ENCODE peak calls at places on chromosomes 3 and 15, in five cellular contexts. K is lung; S is substantia nigra; I is right lobe of liver; D is effector memory CD4-positive, alpha-beta T cell. B is an unnamed sample.

GRCh38 chr3:169118666-169119370 is 544.7 kb downstream of the MECOM start:
- DNase-seq in K (no peak), S (no peak), I (no peak), D (no peak), B (no peak)

GRCh38 chr3:72907131-72907697 is 19.4 kb downstream of the GXYLT2 start:
- DNase-seq in K (peak), S (no peak), I (no peak), D (no peak), B (no peak)

GRCh38 chr3:175001091-175001490 is 142.0 kb downstream of the NAALADL2 start:
- DNase-seq in K (no peak), S (no peak), I (no peak), D (no peak), B (no peak)

GRCh38 chr3:152349397-152349796 is 80.7 kb downstream of the MBNL1 start:
- DNase-seq in K (no peak), S (no peak), I (no peak), D (no peak), B (no peak)

GRCh38 chr3:4575413-4575812 is 82.3 kb downstream of the ITPR1 start:
- DNase-seq in K (no peak), S (no peak), I (no peak), D (no peak), B (no peak)

GRCh38 chr3:28234454-28234853 is 7.0 kb upstream of the CMC1 start:
- DNase-seq in K (no peak), S (no peak), I (no peak), D (no peak), B (no peak)

GRCh38 chr3:61808526-61808925 is 247.2 kb downstream of the PTPRG start:
- DNase-seq in K (no peak), S (no peak), I (peak), D (no peak), B (no peak)

GRCh38 chr3:4413467-4413866 is 53.6 kb downstream of the SUMF1 start:
- DNase-seq in K (no peak), S (no peak), I (no peak), D (no peak), B (no peak)

GRCh38 chr3:65107174-65107573 is 419.4 kb upstream of the ADAMTS9 start:
- DNase-seq in K (no peak), S (no peak), I (no peak), D (no peak), B (no peak)

GRCh38 chr15:65927545-65927944 is 58.3 kb downstream of the RAB11A start:
- DNase-seq in K (no peak), S (no peak), I (no peak), D (no peak), B (no peak)

GRCh38 chr15:41061667-41062066 is 54.4 kb downstream of the INO80 start:
- DNase-seq in K (no peak), S (no peak), I (no peak), D (no peak), B (no peak)

GRCh38 chr3:57163751-57164150 is 1.4 kb downstream of the IL17RD start:
- DNase-seq in K (no peak), S (no peak), I (no peak), D (no peak), B (no peak)

GRCh38 chr3:94183551-94183950 is 120.7 kb downstream of the NSUN3 start:
- DNase-seq in K (no peak), S (no peak), I (no peak), D (no peak), B (no peak)

GRCh38 chr15:78162038-78162437 is 12.9 kb downstream of the IDH3A start:
- DNase-seq in K (no peak), S (peak), I (no peak), D (peak), B (no peak)

GRCh38 chr3:20280257-20280656 is 94.3 kb upstream of the SGO1 start:
- DNase-seq in K (no peak), S (no peak), I (no peak), D (no peak), B (no peak)

GRCh38 chr15:56835598-56836275 is 82.7 kb upstream of the TCF12 start:
- DNase-seq in K (no peak), S (peak), I (no peak), D (no peak), B (no peak)

GRCh38 chr3:168939651-168940238 is 723.8 kb downstream of the MECOM start:
- DNase-seq in K (no peak), S (no peak), I (no peak), D (no peak), B (no peak)

GRCh38 chr3:113535898-113536297 is 3.5 kb downstream of the SIDT1 start:
- DNase-seq in K (no peak), S (no peak), I (no peak), D (no peak), B (no peak)

GRCh38 chr15:57676578-57676977 is 29.9 kb upstream of the POLR2M start:
- DNase-seq in K (no peak), S (no peak), I (no peak), D (no peak), B (no peak)

GRCh38 chr3:171219258-171219657 is 192.7 kb upstream of the SLC2A2 start:
- DNase-seq in K (no peak), S (no peak), I (no peak), D (no peak), B (no peak)

GRCh38 chr3:86978111-86978528 is 12.8 kb downstream of the VGLL3 start:
- DNase-seq in K (no peak), S (no peak), I (no peak), D (no peak), B (no peak)

GRCh38 chr3:195147649-195148121 is 123.3 kb downstream of the XXYLT1 start:
- DNase-seq in K (no peak), S (no peak), I (peak), D (no peak), B (no peak)

GRCh38 chr3:51338632-51339031 is 46.5 kb upstream of the MANF start:
- DNase-seq in K (no peak), S (no peak), I (no peak), D (no peak), B (no peak)

GRCh38 chr15:74214324-74215021 is 11.9 kb upstream of the STRA6 start:
- DNase-seq in K (no peak), S (no peak), I (no peak), D (no peak), B (no peak)
- H3K27ac ChIP-seq in K (no peak), S (no peak), I (no peak), D (no peak), B (no peak)

GRCh38 chr3:188000361-188000861 is 153.5 kb upstream of the LPP start:
- DNase-seq in K (no peak), S (no peak), I (peak), D (no peak), B (peak)
- H3K27ac ChIP-seq in K (peak), S (no peak), I (peak), D (peak), B (peak)

GRCh38 chr3:69764861-69765260 is 25.6 kb downstream of the MITF start:
- DNase-seq in K (no peak), S (no peak), I (no peak), D (no peak), B (no peak)

GRCh38 chr3:69763458-69763857 is 24.2 kb downstream of the MITF start:
- DNase-seq in K (no peak), S (no peak), I (no peak), D (no peak), B (no peak)

GRCh38 chr3:69762790-69763229 is 23.5 kb downstream of the MITF start:
- DNase-seq in K (no peak), S (no peak), I (no peak), D (no peak), B (no peak)

GRCh38 chr3:69761896-69762789 is 22.9 kb downstream of the MITF start:
- DNase-seq in K (no peak), S (no peak), I (no peak), D (no peak), B (no peak)

GRCh38 chr3:69763976-69764851 is 24.9 kb downstream of the MITF start:
- DNase-seq in K (no peak), S (no peak), I (no peak), D (no peak), B (no peak)
- H3K27ac ChIP-seq in K (no peak), S (no peak), I (no peak), D (no peak), B (no peak)

GRCh38 chr15:101217446-101217845 is 34.4 kb downstream of the CHSY1 start:
- DNase-seq in K (no peak), S (no peak), I (no peak), D (no peak), B (no peak)

GRCh38 chr15:101219441-101219840 is 32.4 kb downstream of the CHSY1 start:
- DNase-seq in K (no peak), S (no peak), I (no peak), D (no peak), B (no peak)

GRCh38 chr15:101213570-101213969 is 38.3 kb downstream of the CHSY1 start:
- DNase-seq in K (no peak), S (no peak), I (no peak), D (no peak), B (no peak)

GRCh38 chr15:101211897-101212296 is 40.0 kb downstream of the CHSY1 start:
- DNase-seq in K (no peak), S (no peak), I (no peak), D (no peak), B (no peak)

GRCh38 chr15:101215681-101216080 is 36.2 kb downstream of the CHSY1 start:
- DNase-seq in K (no peak), S (no peak), I (no peak), D (no peak), B (no peak)
- H3K27ac ChIP-seq in K (no peak), S (no peak), I (no peak), D (no peak), B (no peak)